ENCODE peak calls at places on chromosomes 3 and 15, in eight cellular contexts. One of them, this sample, is unnamed.

GRCh38 chr15:25512957-25513356 is 74.1 kb upstream of the UBE3A start:
- DNase-seq in fibroblast of pulmonary artery: no peak
- DNase-seq in MM.1S: no peak
- DNase-seq in OCI-LY7: no peak
- DNase-seq in suprapubic skin: no peak
- DNase-seq in lower leg skin: no peak
- DNase-seq in thoracic aorta: no peak
- DNase-seq in nephron progenitor cell: no peak
- DNase-seq in this sample: no peak

GRCh38 chr3:89353465-89353864 is 246.0 kb downstream of the EPHA3 start:
- DNase-seq in fibroblast of pulmonary artery: no peak
- DNase-seq in MM.1S: no peak
- DNase-seq in OCI-LY7: no peak
- DNase-seq in suprapubic skin: no peak
- DNase-seq in lower leg skin: no peak
- DNase-seq in thoracic aorta: no peak
- DNase-seq in nephron progenitor cell: no peak
- DNase-seq in this sample: no peak

GRCh38 chr3:18098960-18099587 is 326.1 kb downstream of the SATB1 start:
- DNase-seq in fibroblast of pulmonary artery: peak
- DNase-seq in MM.1S: no peak
- DNase-seq in OCI-LY7: no peak
- DNase-seq in suprapubic skin: no peak
- DNase-seq in lower leg skin: no peak
- DNase-seq in thoracic aorta: no peak
- DNase-seq in nephron progenitor cell: no peak
- DNase-seq in this sample: no peak

GRCh38 chr3:46959169-46959515 is 17.4 kb downstream of the CCDC12 start:
- DNase-seq in fibroblast of pulmonary artery: no peak
- DNase-seq in MM.1S: no peak
- DNase-seq in OCI-LY7: no peak
- DNase-seq in suprapubic skin: no peak
- DNase-seq in lower leg skin: no peak
- DNase-seq in thoracic aorta: no peak
- DNase-seq in nephron progenitor cell: no peak
- DNase-seq in this sample: no peak

GRCh38 chr3:47855461-47856383 is 52.8 kb downstream of the DHX30 start:
- DNase-seq in fibroblast of pulmonary artery: no peak
- DNase-seq in MM.1S: no peak
- DNase-seq in OCI-LY7: no peak
- DNase-seq in suprapubic skin: no peak
- DNase-seq in lower leg skin: no peak
- DNase-seq in thoracic aorta: no peak
- DNase-seq in nephron progenitor cell: no peak
- DNase-seq in this sample: no peak

GRCh38 chr3:185402561-185402960 is 39.6 kb downstream of the MAP3K13 start:
- DNase-seq in fibroblast of pulmonary artery: peak
- DNase-seq in MM.1S: no peak
- DNase-seq in OCI-LY7: no peak
- DNase-seq in suprapubic skin: no peak
- DNase-seq in lower leg skin: no peak
- DNase-seq in thoracic aorta: no peak
- DNase-seq in nephron progenitor cell: no peak
- DNase-seq in this sample: no peak

GRCh38 chr3:62833538-62833937 is 41.7 kb downstream of the CADPS start:
- DNase-seq in fibroblast of pulmonary artery: no peak
- DNase-seq in MM.1S: peak
- DNase-seq in OCI-LY7: peak
- DNase-seq in suprapubic skin: no peak
- DNase-seq in lower leg skin: no peak
- DNase-seq in thoracic aorta: no peak
- DNase-seq in nephron progenitor cell: no peak
- DNase-seq in this sample: no peak

GRCh38 chr15:19987389-19988048 is 554.1 kb downstream of the GOLGA6L6 start:
- DNase-seq in fibroblast of pulmonary artery: no peak
- DNase-seq in MM.1S: no peak
- DNase-seq in OCI-LY7: peak
- DNase-seq in suprapubic skin: no peak
- DNase-seq in lower leg skin: no peak
- DNase-seq in thoracic aorta: no peak
- DNase-seq in nephron progenitor cell: no peak
- DNase-seq in this sample: no peak

GRCh38 chr15:94670436-94671034 is 439.2 kb downstream of the MCTP2 start:
- DNase-seq in fibroblast of pulmonary artery: peak
- DNase-seq in MM.1S: peak
- DNase-seq in OCI-LY7: peak
- DNase-seq in suprapubic skin: no peak
- DNase-seq in lower leg skin: no peak
- DNase-seq in thoracic aorta: no peak
- DNase-seq in nephron progenitor cell: no peak
- DNase-seq in this sample: no peak

GRCh38 chr3:161371441-161372320 is at the start of gene SPTSSB:
- DNase-seq in fibroblast of pulmonary artery: no peak
- DNase-seq in MM.1S: peak
- DNase-seq in OCI-LY7: no peak
- DNase-seq in suprapubic skin: peak
- DNase-seq in lower leg skin: peak
- DNase-seq in thoracic aorta: no peak
- DNase-seq in nephron progenitor cell: peak
- DNase-seq in this sample: peak

GRCh38 chr3:24981309-24981708 is 446.8 kb upstream of the RARB start:
- DNase-seq in fibroblast of pulmonary artery: no peak
- DNase-seq in MM.1S: no peak
- DNase-seq in OCI-LY7: no peak
- DNase-seq in suprapubic skin: no peak
- DNase-seq in lower leg skin: no peak
- DNase-seq in thoracic aorta: no peak
- DNase-seq in nephron progenitor cell: no peak
- DNase-seq in this sample: no peak

GRCh38 chr3:159964166-159964973 is 24.3 kb upstream of the IL12A start:
- DNase-seq in fibroblast of pulmonary artery: peak
- DNase-seq in MM.1S: no peak
- DNase-seq in OCI-LY7: no peak
- DNase-seq in suprapubic skin: no peak
- DNase-seq in lower leg skin: no peak
- DNase-seq in thoracic aorta: no peak
- DNase-seq in nephron progenitor cell: no peak
- DNase-seq in this sample: no peak

GRCh38 chr3:50620420-50620819 is 3.5 kb downstream of the MAPKAPK3 start:
- DNase-seq in fibroblast of pulmonary artery: no peak
- DNase-seq in MM.1S: no peak
- DNase-seq in OCI-LY7: no peak
- DNase-seq in suprapubic skin: no peak
- DNase-seq in lower leg skin: no peak
- DNase-seq in thoracic aorta: no peak
- DNase-seq in nephron progenitor cell: no peak
- DNase-seq in this sample: no peak

GRCh38 chr3:78912217-78912616 is 855.6 kb downstream of the ROBO1 start:
- DNase-seq in fibroblast of pulmonary artery: no peak
- DNase-seq in MM.1S: no peak
- DNase-seq in OCI-LY7: no peak
- DNase-seq in suprapubic skin: no peak
- DNase-seq in lower leg skin: no peak
- DNase-seq in thoracic aorta: no peak
- DNase-seq in nephron progenitor cell: no peak
- DNase-seq in this sample: no peak

GRCh38 chr15:95972136-95972553 is 358.4 kb upstream of the NR2F2 start:
- DNase-seq in fibroblast of pulmonary artery: peak
- DNase-seq in MM.1S: no peak
- DNase-seq in OCI-LY7: no peak
- DNase-seq in suprapubic skin: no peak
- DNase-seq in lower leg skin: no peak
- DNase-seq in thoracic aorta: no peak
- DNase-seq in nephron progenitor cell: no peak
- DNase-seq in this sample: no peak

GRCh38 chr3:65398953-65399352 is 639.8 kb downstream of the MAGI1 start:
- DNase-seq in fibroblast of pulmonary artery: no peak
- DNase-seq in MM.1S: no peak
- DNase-seq in OCI-LY7: no peak
- DNase-seq in suprapubic skin: no peak
- DNase-seq in lower leg skin: no peak
- DNase-seq in thoracic aorta: no peak
- DNase-seq in nephron progenitor cell: no peak
- DNase-seq in this sample: no peak

GRCh38 chr3:9041626-9042025 is 78.4 kb upstream of the RAD18 start:
- DNase-seq in fibroblast of pulmonary artery: no peak
- DNase-seq in MM.1S: no peak
- DNase-seq in OCI-LY7: no peak
- DNase-seq in suprapubic skin: no peak
- DNase-seq in lower leg skin: no peak
- DNase-seq in thoracic aorta: no peak
- DNase-seq in nephron progenitor cell: no peak
- DNase-seq in this sample: no peak

GRCh38 chr3:126746395-126747177 is 42.5 kb downstream of the CHCHD6 start:
- DNase-seq in fibroblast of pulmonary artery: peak
- DNase-seq in MM.1S: no peak
- DNase-seq in OCI-LY7: no peak
- DNase-seq in suprapubic skin: no peak
- DNase-seq in lower leg skin: no peak
- DNase-seq in thoracic aorta: no peak
- DNase-seq in nephron progenitor cell: no peak
- DNase-seq in this sample: no peak

GRCh38 chr3:41652506-41652905 is 309.4 kb downstream of the ULK4 start:
- DNase-seq in fibroblast of pulmonary artery: no peak
- DNase-seq in MM.1S: no peak
- DNase-seq in OCI-LY7: no peak
- DNase-seq in suprapubic skin: no peak
- DNase-seq in lower leg skin: no peak
- DNase-seq in thoracic aorta: no peak
- DNase-seq in nephron progenitor cell: no peak
- DNase-seq in this sample: no peak

GRCh38 chr15:71889385-71889784 is 79.0 kb downstream of the NR2E3 start:
- DNase-seq in fibroblast of pulmonary artery: no peak
- DNase-seq in MM.1S: no peak
- DNase-seq in OCI-LY7: no peak
- DNase-seq in suprapubic skin: no peak
- DNase-seq in lower leg skin: no peak
- DNase-seq in thoracic aorta: no peak
- DNase-seq in nephron progenitor cell: no peak
- DNase-seq in this sample: no peak

GRCh38 chr15:58666957-58667356 is 82.5 kb downstream of the ADAM10 start:
- DNase-seq in fibroblast of pulmonary artery: peak
- DNase-seq in MM.1S: no peak
- DNase-seq in OCI-LY7: no peak
- DNase-seq in suprapubic skin: no peak
- DNase-seq in lower leg skin: no peak
- DNase-seq in thoracic aorta: no peak
- DNase-seq in nephron progenitor cell: no peak
- DNase-seq in this sample: no peak

GRCh38 chr15:33535135-33535534 is 224.4 kb downstream of the RYR3 start:
- DNase-seq in fibroblast of pulmonary artery: no peak
- DNase-seq in MM.1S: no peak
- DNase-seq in OCI-LY7: no peak
- DNase-seq in suprapubic skin: no peak
- DNase-seq in lower leg skin: no peak
- DNase-seq in thoracic aorta: no peak
- DNase-seq in nephron progenitor cell: no peak
- DNase-seq in this sample: no peak
- TF ChIP-seq CTCF in fibroblast of pulmonary artery: no peak
- TF ChIP-seq CTCF in MM.1S: no peak
- TF ChIP-seq CTCF in OCI-LY7: no peak
- TF ChIP-seq CTCF in suprapubic skin: no peak
- TF ChIP-seq CTCF in lower leg skin: no peak
- TF ChIP-seq CTCF in thoracic aorta: no peak
- TF ChIP-seq CTCF in nephron progenitor cell: no peak
- TF ChIP-seq CTCF in this sample: no peak

DNA sequence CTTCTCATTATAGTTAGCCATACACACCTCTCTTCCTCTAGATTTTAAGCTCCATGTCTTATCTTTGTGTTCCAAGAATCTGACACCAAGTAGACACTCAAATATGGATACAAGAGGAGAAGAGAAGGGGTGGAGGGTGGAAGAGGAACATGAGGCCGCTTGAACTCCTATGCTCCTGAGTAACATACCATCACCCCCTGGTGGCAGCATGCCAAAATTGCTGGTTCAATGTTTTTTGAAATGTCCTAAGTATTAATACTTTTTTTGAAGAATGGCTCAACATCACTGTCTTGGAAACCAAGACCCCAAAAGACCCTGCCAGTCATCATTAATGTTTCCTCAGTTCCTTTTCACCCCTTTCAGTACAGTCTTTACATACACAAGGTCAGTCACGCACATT is 71.8 kb upstream of the HACD2 start:
- DNase-seq in fibroblast of pulmonary artery: no peak
- DNase-seq in MM.1S: peak
- DNase-seq in OCI-LY7: peak
- DNase-seq in suprapubic skin: no peak
- DNase-seq in lower leg skin: no peak
- DNase-seq in thoracic aorta: no peak
- DNase-seq in nephron progenitor cell: no peak
- DNase-seq in this sample: no peak
- TF ChIP-seq CTCF in fibroblast of pulmonary artery: no peak
- TF ChIP-seq CTCF in MM.1S: peak
- TF ChIP-seq CTCF in OCI-LY7: peak
- TF ChIP-seq CTCF in suprapubic skin: no peak
- TF ChIP-seq CTCF in lower leg skin: no peak
- TF ChIP-seq CTCF in thoracic aorta: no peak
- TF ChIP-seq CTCF in nephron progenitor cell: peak
- TF ChIP-seq CTCF in this sample: peak

GRCh38 chr3:86180696-86181095 is 810.3 kb downstream of the VGLL3 start:
- DNase-seq in fibroblast of pulmonary artery: no peak
- DNase-seq in MM.1S: peak
- DNase-seq in OCI-LY7: no peak
- DNase-seq in suprapubic skin: no peak
- DNase-seq in lower leg skin: no peak
- DNase-seq in thoracic aorta: no peak
- DNase-seq in nephron progenitor cell: no peak
- DNase-seq in this sample: no peak
- TF ChIP-seq CTCF in fibroblast of pulmonary artery: no peak
- TF ChIP-seq CTCF in MM.1S: peak
- TF ChIP-seq CTCF in OCI-LY7: no peak
- TF ChIP-seq CTCF in suprapubic skin: no peak
- TF ChIP-seq CTCF in lower leg skin: no peak
- TF ChIP-seq CTCF in thoracic aorta: no peak
- TF ChIP-seq CTCF in nephron progenitor cell: peak
- TF ChIP-seq CTCF in this sample: peak

GRCh38 chr3:153442386-153442785 is 280.4 kb downstream of the RAP2B start:
- DNase-seq in fibroblast of pulmonary artery: peak
- DNase-seq in MM.1S: no peak
- DNase-seq in OCI-LY7: no peak
- DNase-seq in suprapubic skin: no peak
- DNase-seq in lower leg skin: no peak
- DNase-seq in thoracic aorta: no peak
- DNase-seq in nephron progenitor cell: no peak
- DNase-seq in this sample: no peak

GRCh38 chr3:153440311-153440710 is 278.3 kb downstream of the RAP2B start:
- DNase-seq in fibroblast of pulmonary artery: no peak
- DNase-seq in MM.1S: no peak
- DNase-seq in OCI-LY7: no peak
- DNase-seq in suprapubic skin: no peak
- DNase-seq in lower leg skin: no peak
- DNase-seq in thoracic aorta: no peak
- DNase-seq in nephron progenitor cell: no peak
- DNase-seq in this sample: no peak

GRCh38 chr3:153445817-153446216 is 283.8 kb downstream of the RAP2B start:
- DNase-seq in fibroblast of pulmonary artery: no peak
- DNase-seq in MM.1S: no peak
- DNase-seq in OCI-LY7: no peak
- DNase-seq in suprapubic skin: no peak
- DNase-seq in lower leg skin: no peak
- DNase-seq in thoracic aorta: no peak
- DNase-seq in nephron progenitor cell: no peak
- DNase-seq in this sample: no peak

GRCh38 chr3:153442799-153443487 is 280.9 kb downstream of the RAP2B start:
- DNase-seq in fibroblast of pulmonary artery: no peak
- DNase-seq in MM.1S: peak
- DNase-seq in OCI-LY7: no peak
- DNase-seq in suprapubic skin: no peak
- DNase-seq in lower leg skin: no peak
- DNase-seq in thoracic aorta: no peak
- DNase-seq in nephron progenitor cell: no peak
- DNase-seq in this sample: no peak

GRCh38 chr3:153443961-153444360 is 281.9 kb downstream of the RAP2B start:
- DNase-seq in fibroblast of pulmonary artery: peak
- DNase-seq in MM.1S: peak
- DNase-seq in OCI-LY7: peak
- DNase-seq in suprapubic skin: no peak
- DNase-seq in lower leg skin: no peak
- DNase-seq in thoracic aorta: no peak
- DNase-seq in nephron progenitor cell: no peak
- DNase-seq in this sample: no peak
- TF ChIP-seq CTCF in fibroblast of pulmonary artery: peak
- TF ChIP-seq CTCF in MM.1S: peak
- TF ChIP-seq CTCF in OCI-LY7: peak
- TF ChIP-seq CTCF in suprapubic skin: no peak
- TF ChIP-seq CTCF in lower leg skin: no peak
- TF ChIP-seq CTCF in thoracic aorta: no peak
- TF ChIP-seq CTCF in nephron progenitor cell: no peak
- TF ChIP-seq CTCF in this sample: no peak